ENCODE peak calls at places on chromosomes 11 and 22, in eight cellular contexts. H, V, D, K, Q, B, M and Z are unnamed samples.

GRCh38 chr11:117219995-117220394 is 11.9 kb downstream of the PCSK7 start:
- DNase-seq in D (no peak), M (no peak), B (no peak), V (no peak), Q (no peak), H (no peak), K (no peak), Z (no peak)

GRCh38 chr11:10938650-10939387 is 81.0 kb upstream of the ZBED5 start:
- DNase-seq in K (no peak), Q (no peak), B (no peak), H (no peak), M (no peak), V (no peak), D (no peak), Z (no peak)

GRCh38 chr11:10503777-10504176 is 37.2 kb downstream of the RNF141 start:
- DNase-seq in M (no peak), V (no peak), K (no peak), D (no peak), Q (no peak), H (no peak), B (no peak), Z (no peak)

GRCh38 chr11:27570542-27570941 is 64.0 kb upstream of the LIN7C start:
- DNase-seq in Q (no peak), V (no peak), D (no peak), H (no peak), M (no peak), B (no peak), K (no peak), Z (no peak)

GRCh38 chr11:61332823-61333637 is at the start of the genes DDB1 and TKFC:
- DNase-seq in D (peak), Q (peak), B (peak), K (peak), V (peak), H (peak), M (no peak), Z (peak)

GRCh38 chr22:31957970-31958594 is 13.7 kb downstream of the YWHAH start:
- DNase-seq in H (no peak), B (no peak), V (no peak), D (no peak), Q (no peak), K (no peak), M (no peak), Z (no peak)

GRCh38 chr11:27571151-27571840 is 64.7 kb upstream of the LIN7C start:
- DNase-seq in Q (peak), D (no peak), V (no peak), H (no peak), K (no peak), B (peak), M (no peak), Z (no peak)

GRCh38 chr11:113188433-113188834 is 125.9 kb upstream of the TTC12 start:
- DNase-seq in M (no peak), B (no peak), Q (no peak), K (peak), H (no peak), V (no peak), D (no peak), Z (no peak)

GRCh38 chr22:30286813-30287625 is 2.3 kb downstream of the CASTOR1 start:
- DNase-seq in V (peak), M (no peak), D (peak), Q (peak), H (peak), K (peak), B (peak), Z (no peak)

GRCh38 chr11:1292018-1292643 is 17.3 kb downstream of the TOLLIP start:
- DNase-seq in Q (no peak), D (no peak), M (no peak), H (no peak), B (no peak), V (no peak), K (no peak), Z (no peak)

GRCh38 chr22:28820885-28821284 is 20.5 kb upstream of the XBP1 start:
- DNase-seq in M (no peak), B (no peak), H (no peak), Q (no peak), V (peak), D (no peak), K (no peak), Z (no peak)

GRCh38 chr22:46754110-46754799 is 8.2 kb upstream of the TBC1D22A start:
- DNase-seq in D (peak), V (no peak), H (peak), B (peak), K (peak), M (no peak), Q (no peak), Z (peak)

GRCh38 chr11:69513196-69513595 is 31.7 kb downstream of the LINC01488 start:
- DNase-seq in K (no peak), H (no peak), B (no peak), D (no peak), V (no peak), Q (no peak), M (no peak), Z (no peak)

GRCh38 chr11:22466809-22467208 is 128.6 kb downstream of the SLC17A6 start:
- DNase-seq in Q (no peak), B (peak), K (no peak), H (peak), V (no peak), D (no peak), M (no peak), Z (peak)

GRCh38 chr22:45880091-45880651 is 96.8 kb downstream of the WNT7B start:
- DNase-seq in V (no peak), M (no peak), D (no peak), H (no peak), K (no peak), B (no peak), Q (no peak), Z (no peak)

GRCh38 chr11:1391165-1392010 is 1.7 kb downstream of the BRSK2 start:
- DNase-seq in M (no peak), V (no peak), K (no peak), H (no peak), Q (peak), B (no peak), D (no peak), Z (no peak)

GRCh38 chr11:119482561-119483001 is 59.6 kb upstream of the THY1 start:
- DNase-seq in D (no peak), H (no peak), Q (no peak), M (peak), K (no peak), V (no peak), B (no peak), Z (no peak)

GRCh38 chr11:126347751-126348628 is 7.5 kb upstream of the ST3GAL4 start:
- DNase-seq in V (no peak), M (no peak), K (no peak), D (peak), Q (no peak), B (no peak), H (no peak), Z (no peak)

GRCh38 chr22:37195921-37196320 is 7.9 kb upstream of the C1QTNF6 start:
- DNase-seq in D (no peak), H (peak), M (no peak), B (peak), V (no peak), Q (no peak), K (no peak), Z (no peak)

GRCh38 chr11:116328410-116328809 is 444.4 kb downstream of the BUD13 start:
- DNase-seq in H (no peak), Q (no peak), V (no peak), K (no peak), M (peak), D (no peak), B (no peak), Z (no peak)

GRCh38 chr22:43628253-43628649 is 183.9 kb downstream of the EFCAB6 start:
- DNase-seq in K (no peak), M (no peak), H (no peak), Q (no peak), V (no peak), D (no peak), B (no peak), Z (no peak)

GRCh38 chr11:24239016-24239720 is 257.7 kb upstream of the LUZP2 start:
- DNase-seq in D (no peak), H (peak), K (no peak), B (peak), Q (no peak), V (no peak), M (no peak), Z (no peak)

GRCh38 chr22:48781868-48782267 is 1045.8 kb downstream of the BRD1 start:
- DNase-seq in Q (no peak), K (no peak), M (peak), V (no peak), H (no peak), D (no peak), B (no peak), Z (no peak)

GRCh38 chr22:20552450-20552894 is 45.1 kb downstream of the MED15 start:
- DNase-seq in M (no peak), D (peak), H (no peak), K (no peak), B (peak), V (no peak), Q (no peak), Z (no peak)

GRCh38 chr11:32418836-32419235 is 16.5 kb downstream of the WT1 start:
- DNase-seq in K (no peak), Q (no peak), V (no peak), M (no peak), D (no peak), B (peak), H (peak), Z (no peak)

GRCh38 chr11:57481315-57481714 is 21.0 kb downstream of the RTN4RL2 start:
- DNase-seq in Q (no peak), M (no peak), K (no peak), D (no peak), H (no peak), B (no peak), V (no peak), Z (no peak)

GRCh38 chr11:57481915-57482781 is 21.8 kb downstream of the RTN4RL2 start:
- DNase-seq in K (no peak), V (no peak), B (no peak), M (no peak), H (no peak), Q (peak), D (no peak), Z (no peak)

GRCh38 chr11:57484141-57484710 is 23.9 kb downstream of the RTN4RL2 start:
- DNase-seq in V (no peak), K (peak), H (no peak), Q (no peak), D (no peak), B (no peak), M (no peak), Z (no peak)

GRCh38 chr11:57483570-57483934 is 23.2 kb downstream of the RTN4RL2 start:
- DNase-seq in B (no peak), D (no peak), M (no peak), K (no peak), V (no peak), Q (no peak), H (no peak), Z (no peak)

GRCh38 chr11:57482782-57483569 is 22.6 kb downstream of the RTN4RL2 start:
- DNase-seq in Q (peak), K (peak), B (peak), V (peak), M (no peak), H (no peak), D (no peak), Z (no peak)
- TF ChIP-seq CTCF in Q (peak), K (peak), B (peak), V (peak), M (peak), H (peak), D (no peak), Z (peak)

DNA sequence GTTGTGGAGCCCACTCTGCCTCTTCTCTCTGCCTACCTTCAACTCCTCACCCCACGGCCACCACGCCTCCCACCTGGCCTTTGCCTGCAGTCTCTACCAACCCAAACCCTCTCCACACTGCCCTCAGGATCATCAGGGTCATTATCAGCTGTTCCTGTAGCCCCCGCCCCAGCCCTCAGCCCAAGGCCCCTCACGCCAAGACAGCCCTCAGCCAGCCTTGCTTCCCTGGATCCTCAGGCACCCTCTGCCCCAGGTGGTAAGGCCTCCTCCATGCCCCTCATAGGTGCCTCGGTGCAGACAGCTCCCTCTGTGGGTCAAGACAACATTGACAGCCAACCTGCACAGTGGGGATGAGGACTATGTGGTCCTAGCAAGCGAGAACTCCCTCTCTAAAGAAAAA is 1.7 kb downstream of the SBF1 start:
- DNase-seq in M (no peak), Q (peak), D (peak), H (peak), K (peak), V (peak), B (no peak), Z (no peak)
- H3K4me3 ChIP-seq in M (peak), Q (no peak), D (no peak), H (no peak), K (no peak), V (peak), B (no peak), Z (no peak)

GRCh38 chr11:114433376-114433775 is 5.9 kb upstream of the REXO2 start:
- DNase-seq in D (no peak), K (no peak), H (no peak), V (no peak), M (no peak), Q (no peak), B (no peak), Z (no peak)

GRCh38 chr11:114438303-114438702 is 964 bp upstream of the REXO2 start:
- DNase-seq in D (no peak), M (no peak), K (no peak), Q (peak), B (no peak), V (no peak), H (peak), Z (no peak)

GRCh38 chr11:114430290-114430689 is 9.0 kb upstream of the REXO2 start:
- DNase-seq in Q (no peak), K (no peak), H (no peak), B (no peak), V (no peak), M (no peak), D (no peak), Z (no peak)

DNA sequence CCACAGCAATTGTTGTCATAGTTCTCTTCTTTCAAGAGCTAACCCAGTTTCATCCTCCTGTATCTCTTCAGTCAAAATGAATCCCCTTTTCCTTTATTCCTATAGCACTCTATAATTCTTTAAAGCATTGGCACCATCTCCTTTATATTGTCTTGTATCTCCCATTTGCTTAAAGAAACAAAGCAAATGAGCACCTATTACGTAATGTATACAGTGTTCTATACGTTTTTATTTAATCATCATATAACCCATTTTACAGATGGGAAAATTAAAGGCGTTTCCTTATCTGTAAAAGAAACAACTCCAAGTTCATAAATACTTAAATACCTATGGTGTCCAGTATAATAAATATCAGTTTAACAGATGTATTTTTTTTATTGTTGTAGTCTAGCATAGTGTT is 6.4 kb upstream of the REXO2 start:
- DNase-seq in M (no peak), H (no peak), D (no peak), V (no peak), K (no peak), B (no peak), Q (no peak), Z (no peak)
- TF ChIP-seq CTCF in M (no peak), H (no peak), D (no peak), V (no peak), K (no peak), B (no peak), Q (no peak), Z (no peak)

GRCh38 chr11:73312806-73313403 is 4.8 kb downstream of the ARHGEF17 start:
- DNase-seq in D (no peak), V (no peak), M (no peak), H (no peak), B (no peak), K (no peak), Q (no peak), Z (no peak)
- H3K4me3 ChIP-seq in D (peak), V (no peak), M (peak), H (no peak), B (peak), K (peak), Q (no peak), Z (peak)

DNA sequence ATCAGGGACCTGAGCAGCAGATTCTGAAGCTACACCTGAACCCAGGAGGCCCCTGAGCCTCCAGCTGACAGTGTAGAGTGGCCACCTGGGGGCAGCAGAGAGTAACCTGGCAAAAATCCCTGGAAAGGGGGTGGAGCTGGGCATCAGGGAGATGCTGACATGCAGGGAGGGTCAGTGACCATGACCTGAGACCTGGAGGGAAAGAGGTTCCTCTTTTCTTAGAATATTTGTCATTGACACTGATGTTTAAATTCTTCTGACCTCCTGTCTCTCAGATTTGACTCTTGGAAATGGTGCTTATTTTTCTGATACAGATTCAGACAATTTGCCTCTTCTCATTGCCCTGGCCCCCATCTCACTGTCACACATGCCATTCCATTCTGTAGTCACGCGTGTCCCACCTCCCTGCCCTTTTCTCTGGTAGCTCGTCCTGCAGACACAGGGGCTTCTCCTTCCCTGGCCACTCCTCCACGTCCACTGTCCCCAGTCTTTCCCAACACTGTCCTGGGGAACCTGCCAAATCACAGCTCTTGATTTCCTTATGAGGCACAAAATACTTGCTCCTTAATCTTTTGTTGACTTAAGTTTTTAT is 117.2 kb upstream of the IGLL5 start:
- DNase-seq in M (peak), K (peak), V (peak), B (peak), H (peak), Q (peak), D (peak), Z (no peak)
- TF ChIP-seq CTCF in M (no peak), K (peak), V (peak), B (peak), H (peak), Q (peak), D (peak), Z (peak)

GRCh38 chr11:125166347-125166841 is 1.8 kb downstream of the PKNOX2 start:
- DNase-seq in K (no peak), B (peak), V (no peak), H (no peak), Q (peak), D (no peak), M (no peak), Z (no peak)
- H3K4me3 ChIP-seq in K (no peak), B (peak), V (no peak), H (no peak), Q (peak), D (no peak), M (peak), Z (peak)

GRCh38 chr11:9260182-9261146 is 4.7 kb downstream of the DENND5A start:
- DNase-seq in M (no peak), D (no peak), K (peak), B (peak), V (no peak), Q (peak), H (no peak), Z (no peak)
- TF ChIP-seq CTCF in M (no peak), D (no peak), K (peak), B (peak), V (no peak), Q (peak), H (no peak), Z (peak)

GRCh38 chr11:66115638-66116410 is 45.8 kb downstream of the PACS1 start:
- DNase-seq in M (no peak), Q (no peak), B (no peak), V (no peak), H (no peak), K (peak), D (peak), Z (no peak)
- H3K4me3 ChIP-seq in M (no peak), Q (no peak), B (no peak), V (no peak), H (no peak), K (peak), D (peak), Z (no peak)

GRCh38 chr11:34874202-34874601 is 42.0 kb downstream of the APIP start:
- DNase-seq in M (no peak), H (no peak), Q (no peak), B (no peak), D (no peak), K (no peak), V (no peak), Z (no peak)

GRCh38 chr11:34865261-34865660 is 50.9 kb downstream of the APIP start:
- DNase-seq in D (no peak), H (peak), Q (no peak), K (no peak), M (no peak), V (no peak), B (no peak), Z (no peak)

GRCh38 chr11:34866375-34866774 is 49.8 kb downstream of the APIP start:
- DNase-seq in D (no peak), K (no peak), H (no peak), B (peak), M (no peak), Q (no peak), V (no peak), Z (no peak)

GRCh38 chr11:34870548-34871209 is 45.5 kb downstream of the APIP start:
- DNase-seq in D (no peak), M (no peak), B (no peak), K (no peak), V (no peak), Q (no peak), H (no peak), Z (no peak)

GRCh38 chr11:34869425-34869824 is 46.8 kb downstream of the APIP start:
- DNase-seq in Q (peak), D (peak), K (peak), H (no peak), B (no peak), M (no peak), V (no peak), Z (no peak)
- TF ChIP-seq CTCF in Q (peak), D (no peak), K (peak), H (no peak), B (peak), M (no peak), V (peak), Z (peak)